ENCODE peak calls at places on chromosomes 16 and 17, in eight cellular contexts. P is ovary; J is neural progenitor cell; Y is neuronal stem cell; S is SJSA1; F is small intestine; O is Peyer's patch; B is effector memory CD4-positive, alpha-beta T cell. N is an unnamed sample.

GRCh38 chr17:65455972-65456343 is 105.5 kb downstream of the AXIN2 start:
- DNase-seq in P (peak; percentile 15), J (peak; percentile 67), Y (no peak), S (no peak), F (peak; percentile 40), O (no peak), B (no peak), N (no peak)

GRCh38 chr16:53864819-53865491 is 161.0 kb downstream of the FTO start:
- DNase-seq in P (no peak), J (no peak), Y (no peak), S (no peak), F (no peak), O (no peak), B (no peak), N (peak; percentile 68)

GRCh38 chr16:4111748-4112696 is 4.2 kb downstream of the ADCY9 start:
- DNase-seq in P (no peak), J (no peak), Y (no peak), S (no peak), F (peak; percentile 34), O (no peak), B (no peak), N (no peak)

GRCh38 chr16:49492090-49492801 is 118.6 kb downstream of the C16orf78 start:
- DNase-seq in P (peak; percentile 61), J (peak; percentile 83), Y (peak; percentile 62), S (no peak), F (no peak), O (peak; percentile 56), B (no peak), N (no peak)

GRCh38 chr17:44828919-44829557 is 1.0 kb downstream of the GJC1 start:
- DNase-seq in P (no peak), J (no peak), Y (no peak), S (no peak), F (no peak), O (no peak), B (no peak), N (no peak)

GRCh38 chr17:31048780-31049179 is 46.0 kb upstream of the NF1 start:
- DNase-seq in P (no peak), J (no peak), Y (no peak), S (no peak), F (no peak), O (no peak), B (no peak), N (peak; percentile 18)

GRCh38 chr16:54673353-54673752 is 257.3 kb upstream of the IRX5 start:
- DNase-seq in P (no peak), J (no peak), Y (no peak), S (no peak), F (no peak), O (no peak), B (no peak), N (no peak)

GRCh38 chr17:79840204-79840988 is 1.2 kb upstream of the CBX4 start:
- DNase-seq in P (peak; percentile 82), J (peak; percentile 78), Y (no peak), S (no peak), F (peak; percentile 59), O (peak; percentile 81), B (no peak), N (no peak)

GRCh38 chr16:86751081-86752030 is 173.0 kb downstream of the FOXL1 start:
- DNase-seq in P (no peak), J (no peak), Y (no peak), S (peak; percentile 75), F (no peak), O (no peak), B (no peak), N (peak; percentile 80)

GRCh38 chr16:27096375-27096774 is 29.6 kb downstream of the C16orf82 start:
- DNase-seq in P (no peak), J (no peak), Y (no peak), S (no peak), F (no peak), O (no peak), B (no peak), N (no peak)
- H3K4me1 ChIP-seq in P (no peaks in the 10 kb centered on the region), J (no peaks in the 10 kb centered on the region), Y (no peaks in the 10 kb centered on the region), S (no peaks in the 10 kb centered on the region), F (no peaks in the 10 kb centered on the region), O (no peaks in the 10 kb centered on the region), B (no peaks in the 10 kb centered on the region), N (no peaks in the 10 kb centered on the region)

DNA sequence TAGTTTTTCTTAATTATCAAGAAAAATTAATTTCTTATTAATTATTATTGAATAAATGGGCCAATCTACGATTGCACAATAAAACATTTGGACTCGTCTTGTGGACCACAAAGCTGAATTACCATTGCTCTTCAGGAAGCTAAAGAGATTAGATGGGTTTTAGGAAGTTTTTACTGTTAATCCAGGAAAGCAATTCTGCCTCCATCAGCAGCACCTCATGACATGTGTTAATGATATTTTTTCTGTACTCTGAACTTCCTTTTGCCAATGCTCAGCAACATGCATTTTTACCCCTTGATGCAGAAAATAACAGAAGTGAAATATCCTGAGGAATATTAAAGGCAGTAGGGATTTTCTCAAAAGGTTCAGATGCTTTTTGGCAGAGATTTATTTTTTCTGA is 37.8 kb downstream of the HS3ST3A1 start:
- DNase-seq in P (no peak), J (no peak), Y (no peak), S (no peak), F (no peak), O (no peak), B (no peak), N (no peak)
- H3K4me1 ChIP-seq in P (no peaks in the 10 kb centered on the region), J (no peaks in the 10 kb centered on the region), Y (no peaks in the 10 kb centered on the region), S (peaks cover 47% of the 10 kb centered on the region), F (no peaks in the 10 kb centered on the region), O (no peaks in the 10 kb centered on the region), B (no peaks in the 10 kb centered on the region), N (no peaks in the 10 kb centered on the region)

GRCh38 chr17:36706437-36706731 is 105.0 kb downstream of the MRM1 start:
- DNase-seq in P (no peak), J (no peak), Y (no peak), S (no peak), F (no peak), O (no peak), B (no peak), N (no peak)
- H3K4me1 ChIP-seq in P (no peaks in the 10 kb centered on the region), J (no peaks in the 10 kb centered on the region), Y (no peaks in the 10 kb centered on the region), S (no peaks in the 10 kb centered on the region), F (no peaks in the 10 kb centered on the region), O (no peaks in the 10 kb centered on the region), B (no peaks in the 10 kb centered on the region), N (no peaks in the 10 kb centered on the region)

GRCh38 chr16:70698901-70699300 is 13.0 kb upstream of the MTSS2 start:
- DNase-seq in P (no peak), J (no peak), Y (no peak), S (no peak), F (no peak), O (no peak), B (no peak), N (no peak)
- H3K4me1 ChIP-seq in P (peaks cover 23% of the 10 kb centered on the region), J (peaks cover 22% of the 10 kb centered on the region), Y (peaks cover 35% of the 10 kb centered on the region), S (peaks cover 77% of the 10 kb centered on the region), F (peaks cover 5% of the 10 kb centered on the region), O (no peaks in the 10 kb centered on the region), B (no peaks in the 10 kb centered on the region), N (peaks cover 39% of the 10 kb centered on the region)

DNA sequence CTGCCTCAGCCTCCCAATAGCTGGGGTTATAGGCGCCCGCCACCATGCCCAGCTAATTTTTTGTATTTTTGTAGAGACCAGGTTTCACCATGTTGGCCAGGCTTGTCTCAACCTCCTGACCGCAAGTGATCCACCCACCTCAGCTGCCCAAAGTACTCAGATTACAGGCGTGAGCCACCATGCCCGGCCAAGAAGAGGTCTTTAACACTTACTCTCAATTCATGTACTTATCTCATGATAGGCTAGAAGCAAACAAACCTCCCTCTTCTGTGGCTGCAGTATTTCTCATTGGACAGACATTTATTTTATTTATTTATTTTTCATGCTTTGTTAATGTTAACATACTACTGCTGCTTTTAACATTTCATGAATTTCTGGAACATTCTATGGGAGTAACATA is 7.0 kb upstream of the NT5C start:
- DNase-seq in P (no peak), J (no peak), Y (no peak), S (no peak), F (no peak), O (no peak), B (no peak), N (no peak)
- H3K4me1 ChIP-seq in P (no peaks in the 10 kb centered on the region), J (no peaks in the 10 kb centered on the region), Y (no peaks in the 10 kb centered on the region), S (no peaks in the 10 kb centered on the region), F (no peaks in the 10 kb centered on the region), O (peaks cover 4% of the 10 kb centered on the region), B (no peaks in the 10 kb centered on the region), N (no peaks in the 10 kb centered on the region)

DNA sequence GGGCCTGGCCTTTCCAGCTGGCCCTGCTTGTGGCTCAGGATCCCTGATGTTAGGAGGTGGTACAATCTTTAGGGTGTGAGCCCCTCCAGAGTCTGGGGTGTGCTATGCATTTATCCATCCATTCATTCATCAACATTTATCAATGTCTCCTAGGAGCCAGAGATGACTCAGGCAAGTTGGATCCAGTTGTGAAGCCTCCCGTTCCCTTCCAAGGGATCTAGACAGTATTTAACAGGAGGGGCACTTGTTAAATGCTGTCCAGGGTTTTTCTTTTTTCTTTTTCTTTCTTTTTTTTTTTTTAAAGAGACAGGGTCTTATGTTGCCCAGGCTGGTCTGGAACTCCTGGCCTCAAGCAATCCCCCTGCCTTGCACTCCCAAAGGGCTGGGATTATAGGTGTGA is 42.0 kb upstream of the SMPD3 start:
- DNase-seq in P (no peak), J (no peak), Y (no peak), S (no peak), F (no peak), O (no peak), B (no peak), N (no peak)
- H3K4me1 ChIP-seq in P (no peaks in the 10 kb centered on the region), J (peaks cover 15% of the 10 kb centered on the region), Y (peaks cover 9% of the 10 kb centered on the region), S (peaks cover 11% of the 10 kb centered on the region), F (peaks cover 13% of the 10 kb centered on the region), O (no peaks in the 10 kb centered on the region), B (no peaks in the 10 kb centered on the region), N (peaks cover 27% of the 10 kb centered on the region)

N was measured in foreskin keratinocyte.